ENCODE peak calls at places on chromosome 3, in four cellular contexts. N is activated gamma-delta T cell treated with Interleukin-2 at 50 U/mL for 16 hours, M is left cardiac atrium, I is AG20443. E is an unnamed sample.

GRCh38 chr3:134057006-134057832 is 27.5 kb upstream of the SLCO2A1 start:
- DNase-seq in N (no peak), M (no peak), I (peak; percentile 58), E (no peak)

GRCh38 chr3:171260899-171261298 is 199.3 kb downstream of the TNIK start:
- DNase-seq in N (no peak), M (no peak), I (no peak), E (no peak)

GRCh38 chr3:170180107-170180951 is 1.2 kb downstream of the PHC3 start:
- DNase-seq in N (no peak), M (no peak), I (no peak), E (no peak)

GRCh38 chr3:58188173-58188564 is 22.6 kb downstream of the DNASE1L3 start:
- DNase-seq in N (no peak), M (no peak), I (no peak), E (no peak)

GRCh38 chr3:27684302-27684701 is 37.8 kb downstream of the EOMES start:
- DNase-seq in N (no peak), M (no peak), I (no peak), E (no peak)

GRCh38 chr3:133747907-133748639 is 1.9 kb downstream of the TF start:
- DNase-seq in N (no peak), M (no peak), I (no peak), E (no peak)

GRCh38 chr3:180690061-180690460 is 10.8 kb upstream of the CCDC39 start:
- DNase-seq in N (no peak), M (no peak), I (no peak), E (no peak)

GRCh38 chr3:148759425-148759824 is 61.7 kb downstream of the AGTR1 start:
- DNase-seq in N (no peak), M (no peak), I (no peak), E (no peak)

GRCh38 chr3:40262331-40262730 is 47.2 kb upstream of the EIF1B start:
- DNase-seq in N (no peak), M (no peak), I (no peak), E (no peak)

GRCh38 chr3:45994661-45995369 is 809 bp downstream of the FYCO1 start:
- DNase-seq in N (peak; percentile 69), M (peak; percentile 31), I (peak; percentile 30), E (peak; percentile 33)

GRCh38 chr3:130916507-130917167 is 22.8 kb downstream of the ATP2C1 start:
- DNase-seq in N (no peak), M (no peak), I (no peak), E (no peak)

GRCh38 chr3:194598771-194599557 is 34.3 kb downstream of the TMEM44 start:
- DNase-seq in N (no peak), M (peak; percentile 53), I (peak; percentile 81), E (no peak)

GRCh38 chr3:13593615-13594014 is 44.7 kb downstream of the FBLN2 start:
- DNase-seq in N (no peak), M (no peak), I (no peak), E (no peak)

GRCh38 chr3:71304684-71305083 is 278.8 kb downstream of the FOXP1 start:
- DNase-seq in N (no peak), M (no peak), I (no peak), E (no peak)

E was measured in CD4-positive, CD25-positive, alpha-beta regulatory T cell.